ENCODE peak calls at places on chromosomes 3 and 15, in four cellular contexts. A is K562, T is H1, U is HCT116. P is an unnamed sample.

GRCh38 chr3:9340450-9341009 is 22.3 kb upstream of the THUMPD3 start:
- DNase-seq in A (no peak), T (no peak), U (peak; percentile 47), P (no peak)

GRCh38 chr3:176987901-176988300 is 209.4 kb downstream of the TBL1XR1 start:
- DNase-seq in A (no peak), U (no peak), T (no peak), P (no peak)

GRCh38 chr3:71881041-71881440 is 96.1 kb upstream of the PROK2 start:
- DNase-seq in U (no peak), A (no peak), T (no peak), P (no peak)

GRCh38 chr3:50319872-50320625 is 2.5 kb downstream of the HYAL2 start:
- DNase-seq in T (no peak), A (no peak), U (no peak), P (no peak)

GRCh38 chr15:77529394-77530159 is 103.1 kb downstream of the LINGO1 start:
- DNase-seq in A (no peak), T (no peak), U (no peak), P (no peak)

GRCh38 chr3:17979248-17979647 is 236.8 kb upstream of the TBC1D5 start:
- DNase-seq in A (no peak), U (no peak), T (no peak), P (no peak)

GRCh38 chr3:129975332-129976090 is 991 bp downstream of the TRH start:
- DNase-seq in T (peak; percentile 66), U (no peak), A (no peak), P (no peak)

GRCh38 chr3:80227216-80227615 is 459.4 kb upstream of the ROBO1 start:
- DNase-seq in U (no peak), T (no peak), A (no peak), P (no peak)

GRCh38 chr15:73686781-73687256 is 2.6 kb downstream of the CD276 start:
- DNase-seq in U (no peak), A (peak; percentile 31), T (no peak), P (no peak)

GRCh38 chr3:41602121-41602520 is 359.8 kb downstream of the ULK4 start:
- DNase-seq in U (no peak), T (no peak), A (no peak), P (no peak)

GRCh38 chr3:54180926-54181325 is 58.6 kb downstream of the CACNA2D3 start:
- DNase-seq in T (no peak), A (no peak), U (no peak), P (no peak)

GRCh38 chr3:164004205-164004604 is 1074.1 kb downstream of the SI start:
- DNase-seq in A (peak; percentile 18), T (peak; percentile 81), U (no peak), P (no peak)

GRCh38 chr3:87057474-87057873 is 66.5 kb upstream of the VGLL3 start:
- DNase-seq in U (no peak), A (no peak), T (no peak), P (no peak)

GRCh38 chr3:113728661-113729060 is 17.4 kb downstream of the NAA50 start:
- DNase-seq in T (no peak), A (no peak), U (no peak), P (no peak)

GRCh38 chr3:112582242-112582874 is 20.5 kb downstream of the SLC35A5 start:
- DNase-seq in U (peak; percentile 34), A (peak; percentile 11), T (no peak), P (no peak)

GRCh38 chr3:66442254-66443249 is 58.3 kb downstream of the LRIG1 start:
- DNase-seq in A (no peak), U (no peak), T (peak; percentile 71), P (no peak)

GRCh38 chr15:99169769-99170311 is 65.0 kb downstream of the SYNM start:
- DNase-seq in T (no peak), A (no peak), U (no peak), P (no peak)

GRCh38 chr3:73733796-73734195 is 109.1 kb upstream of the PDZRN3 start:
- DNase-seq in U (no peak), T (no peak), A (no peak), P (no peak)

GRCh38 chr15:75866916-75867315 is 23.7 kb downstream of the UBE2Q2 start:
- DNase-seq in A (no peak), T (no peak), U (no peak), P (no peak)

GRCh38 chr3:11568503-11569155 is 75.1 kb downstream of the VGLL4 start:
- DNase-seq in U (peak; percentile 59), T (no peak), A (no peak), P (no peak)

GRCh38 chr3:30933478-30934207 is 39.2 kb upstream of the GADL1 start:
- DNase-seq in A (no peak), U (no peak), T (no peak), P (no peak)

DNA sequence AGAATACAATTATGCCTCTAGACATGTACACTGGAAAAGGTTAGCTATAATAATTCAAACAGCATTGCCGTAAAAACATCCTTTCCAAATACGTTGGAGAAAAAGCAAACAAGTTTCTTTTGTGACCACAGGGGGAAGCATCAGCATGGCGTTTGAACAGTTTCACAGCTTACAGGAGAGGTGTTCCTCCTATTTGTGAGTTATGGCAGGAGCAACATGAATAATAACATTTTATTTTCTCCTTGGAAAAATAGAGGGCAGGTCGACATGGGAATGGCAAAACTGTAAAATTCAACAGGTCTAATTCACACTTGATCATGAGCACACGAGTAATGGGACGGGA is 39.7 kb upstream of the GADL1 start:
- DNase-seq in A (no peak), U (peak; percentile 40), T (no peak), P (no peak)
- TF ChIP-seq EGR1 in A (no peak), U (no peak), T (no peak), P (no peak)

GRCh38 chr15:61841461-61841860 is 218.8 kb downstream of the VPS13C start:
- DNase-seq in U (no peak), A (no peak), T (no peak), P (no peak)
- TF ChIP-seq EGR1 in U (no peak), A (no peak), T (no peak), P (no peak)

GRCh38 chr15:79195239-79195638 is 87.3 kb upstream of the ANKRD34C start:
- DNase-seq in T (no peak), U (no peak), A (no peak), P (no peak)

GRCh38 chr15:79194386-79194785 is 88.1 kb upstream of the ANKRD34C start:
- DNase-seq in U (no peak), A (no peak), T (no peak), P (no peak)

GRCh38 chr15:79195802-79196201 is 86.7 kb upstream of the ANKRD34C start:
- DNase-seq in U (no peak), T (peak; percentile 76), A (peak; percentile 31), P (no peak)

GRCh38 chr15:79192462-79193036 is 90.0 kb upstream of the ANKRD34C start:
- DNase-seq in A (no peak), U (no peak), T (no peak), P (no peak)

DNA sequence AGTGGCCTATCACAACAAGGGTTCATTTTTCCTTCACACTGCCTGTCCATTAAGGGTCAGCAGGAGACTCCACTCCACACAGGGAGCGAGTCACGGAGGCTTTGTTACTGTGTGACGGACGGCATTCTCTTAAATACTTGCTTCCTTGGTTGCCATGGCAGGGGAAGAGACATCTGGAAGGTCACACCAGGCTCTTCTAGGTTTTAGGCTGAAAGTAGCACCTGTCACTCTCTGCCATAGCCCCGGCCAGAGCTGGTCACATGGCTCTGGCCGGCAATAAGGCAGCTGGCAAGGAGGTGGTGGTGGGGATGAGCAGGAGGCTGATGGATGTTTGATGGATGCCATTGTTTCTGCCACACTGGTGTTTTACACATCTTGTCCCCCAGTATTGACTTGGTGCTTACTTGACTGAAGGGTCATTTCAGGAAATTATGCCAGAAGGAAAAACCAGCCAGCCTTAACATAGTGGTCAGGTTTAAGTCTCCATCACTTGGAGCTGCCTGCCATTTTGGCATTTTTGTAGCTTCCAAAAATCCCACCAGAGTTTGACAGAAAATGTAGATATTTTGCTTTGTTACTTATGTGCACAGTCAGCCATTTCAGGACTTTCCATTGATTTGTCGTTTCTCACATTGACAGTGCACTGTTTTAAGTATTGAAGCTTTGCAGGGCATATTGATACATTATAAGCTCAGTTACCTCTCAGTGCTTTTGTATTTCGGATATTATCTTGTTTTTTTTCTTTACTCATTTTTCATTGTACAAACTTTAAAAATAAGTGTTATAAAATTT is 89.2 kb upstream of the ANKRD34C start:
- DNase-seq in T (no peak), A (no peak), U (no peak), P (no peak)
- TF ChIP-seq EGR1 in T (no peak), A (no peak), U (no peak), P (no peak)

DNA sequence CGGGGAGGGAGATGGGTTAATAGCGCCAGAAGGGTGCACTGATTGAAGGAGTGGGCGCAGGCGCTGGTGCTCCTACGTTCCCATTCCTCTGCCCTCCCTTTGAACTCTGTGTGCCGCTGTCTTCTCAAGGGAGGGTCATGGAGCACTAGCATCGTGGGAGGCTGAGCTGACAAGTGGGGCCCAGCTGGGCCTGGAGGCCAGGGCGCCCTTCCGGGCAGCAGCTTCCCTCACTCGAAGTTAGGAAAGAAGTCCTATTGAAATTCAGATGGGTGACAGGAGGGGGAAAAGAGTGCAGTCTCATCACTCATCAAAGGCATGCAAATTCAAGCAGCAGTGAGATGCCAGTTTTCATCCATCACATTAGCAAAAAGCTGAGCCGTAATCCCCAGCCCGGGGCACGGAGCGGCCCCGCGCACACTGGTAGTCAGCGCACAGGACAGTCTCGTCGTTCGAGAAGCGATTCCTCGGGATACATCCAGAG is 128.2 kb downstream of the LRRK1 start:
- DNase-seq in T (peak; percentile 53), U (no peak), A (no peak), P (no peak)
- TF ChIP-seq EGR1 in T (no peak), U (no peak), A (no peak), P (no peak)

DNA sequence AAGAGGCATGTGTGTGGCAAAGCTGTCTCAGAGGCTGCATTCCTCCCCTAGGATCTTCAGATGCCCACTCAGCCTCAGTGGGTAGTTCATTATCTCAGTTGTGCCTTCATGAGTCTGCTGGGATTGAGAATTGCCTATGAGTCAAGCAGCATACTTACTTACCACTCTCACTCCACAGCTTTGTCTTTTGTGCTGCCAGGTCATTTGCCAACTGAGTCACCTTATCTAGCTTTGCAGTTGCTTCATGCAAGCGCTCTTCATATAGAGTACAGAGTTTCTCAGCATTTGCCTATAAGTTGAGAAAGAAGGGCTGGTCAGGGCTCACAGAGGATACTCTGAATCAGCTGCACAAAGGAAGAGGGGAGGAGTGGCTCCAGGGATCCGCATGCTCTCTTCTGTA is 89.5 kb downstream of the MYH15 start:
- DNase-seq in A (no peak), U (no peak), T (no peak), P (no peak)
- TF ChIP-seq EGR1 in A (no peak), U (no peak), T (no peak), P (no peak)

DNA sequence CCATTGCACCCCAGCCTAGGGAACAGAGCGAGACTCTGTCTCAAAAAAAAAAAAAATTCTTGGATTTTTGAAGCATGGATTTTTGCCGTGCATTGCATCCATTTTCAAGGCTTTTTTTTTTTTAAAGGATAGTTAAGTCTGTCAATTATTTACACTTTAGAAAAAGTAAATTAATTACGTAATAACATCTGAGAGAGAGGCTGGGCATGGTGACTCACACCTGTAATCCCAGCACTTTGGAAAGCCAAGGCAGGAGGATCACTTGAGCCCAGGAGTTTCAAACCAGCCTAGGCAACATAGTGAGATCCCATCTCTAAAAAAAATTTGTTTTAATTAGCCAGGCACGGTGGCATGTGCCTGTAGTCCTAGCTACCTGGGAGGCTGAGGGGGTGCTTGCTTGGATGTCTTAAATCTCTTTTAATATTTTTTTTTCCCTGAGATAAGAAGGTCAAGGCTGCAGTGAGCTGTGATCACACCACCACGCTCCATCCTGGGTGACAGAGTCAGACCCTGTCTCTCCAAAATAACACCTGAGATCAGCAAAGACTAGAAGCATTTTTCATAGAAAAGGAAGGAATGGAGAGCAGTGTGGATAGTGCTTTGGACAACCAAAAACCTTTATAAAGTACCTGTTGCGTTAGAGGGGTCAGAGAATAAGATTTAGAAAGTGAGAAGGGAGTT is 6.8 kb upstream of the SENP7 start:
- DNase-seq in T (no peak), U (no peak), A (no peak), P (no peak)
- TF ChIP-seq EGR1 in T (no peak), U (no peak), A (no peak), P (no peak)